ENCODE peak calls at places on chromosomes 5 and 9, in eight cellular contexts. W is DND-41, T is dorsolateral prefrontal cortex, J is lower lobe of right lung, R is left ventricle myocardium inferior, N is adrenal gland, H is IMR-90, A is body of pancreas. G is an unnamed sample.

GRCh38 chr9:112569186-112569585 is 82.6 kb downstream of the KIAA1958 start:
- DNase-seq in T (no peak), J (no peak), A (no peak), R (no peak), W (no peak), N (no peak), H (peak; percentile 86), G (no peak)

GRCh38 chr9:73371801-73372200 is 220.1 kb downstream of the ANXA1 start:
- DNase-seq in H (no peak), R (no peak), N (no peak), W (no peak), T (no peak), A (no peak), J (no peak), G (no peak)

GRCh38 chr9:72952914-72953313 is at the start of gene ALDH1A1:
- DNase-seq in W (no peak), R (no peak), H (no peak), A (peak; percentile 69), N (peak; percentile 19), T (no peak), J (no peak), G (peak; percentile 39)

GRCh38 chr5:59592101-59592500 is 301.4 kb downstream of the PDE4D start:
- DNase-seq in W (no peak), A (no peak), H (peak; percentile 25), J (no peak), N (no peak), T (no peak), R (no peak), G (peak; percentile 41)

GRCh38 chr5:122413722-122414121 is 101.7 kb downstream of the SNCAIP start:
- DNase-seq in A (no peak), W (no peak), T (no peak), J (no peak), H (no peak), N (no peak), R (no peak), G (no peak)

GRCh38 chr5:159737263-159737662 is 179.0 kb upstream of the ADRA1B start:
- DNase-seq in N (no peak), W (no peak), J (no peak), A (no peak), T (no peak), H (no peak), R (no peak), G (no peak)

GRCh38 chr9:87792831-87793288 is 66.9 kb downstream of the CTSL start:
- DNase-seq in N (peak; percentile 59), J (peak; percentile 83), H (peak; percentile 43), R (peak; percentile 62), W (no peak), T (no peak), A (peak; percentile 20), G (peak; percentile 92)

GRCh38 chr5:81901539-81901938 is 70.3 kb upstream of the ATG10 start:
- DNase-seq in A (no peak), N (no peak), R (no peak), T (no peak), W (no peak), J (no peak), H (no peak), G (no peak)

GRCh38 chr9:37241340-37241739 is 121.0 kb downstream of the ZCCHC7 start:
- DNase-seq in A (no peak), H (no peak), W (no peak), T (no peak), N (no peak), R (no peak), J (no peak), G (no peak)

GRCh38 chr5:52481851-52482250 is 305.9 kb upstream of the ITGA1 start:
- DNase-seq in A (no peak), W (no peak), J (no peak), N (no peak), R (no peak), H (no peak), T (no peak), G (no peak)

GRCh38 chr5:53249529-53249928 is 140.0 kb upstream of the MOCS2 start:
- DNase-seq in N (peak; percentile 40), W (no peak), R (no peak), H (peak; percentile 98), A (no peak), J (no peak), T (no peak), G (no peak)

GRCh38 chr5:164202338-164202737 is 696.9 kb downstream of the MAT2B start:
- DNase-seq in T (no peak), J (no peak), W (no peak), H (peak; percentile 64), A (no peak), N (no peak), R (no peak), G (no peak)

GRCh38 chr5:81971086-81971693 is 633 bp upstream of the ATG10 start:
- DNase-seq in A (no peak), N (peak; percentile 16), T (peak; percentile 13), H (peak; percentile 21), W (peak; percentile 31), R (no peak), J (no peak), G (peak; percentile 14)

GRCh38 chr5:133219296-133219695 is 167.5 kb downstream of the HSPA4 start:
- DNase-seq in A (no peak), W (no peak), N (no peak), T (no peak), H (no peak), R (no peak), J (no peak), G (no peak)

GRCh38 chr5:150945501-150945900 is 40.7 kb upstream of the ZNF300 start:
- DNase-seq in R (no peak), J (no peak), T (no peak), W (no peak), N (no peak), A (no peak), H (peak; percentile 5), G (no peak)

GRCh38 chr9:14095272-14095671 is 218.7 kb downstream of the NFIB start:
- DNase-seq in R (no peak), J (no peak), W (no peak), A (no peak), T (no peak), N (no peak), H (no peak), G (no peak)

GRCh38 chr5:160342413-160342941 is 27.9 kb downstream of the C1QTNF2 start:
- DNase-seq in R (no peak), H (peak; percentile 61), J (no peak), T (peak; percentile 60), W (no peak), N (peak; percentile 90), A (no peak), G (no peak)

GRCh38 chr9:75200892-75201470 is 112.7 kb downstream of the OSTF1 start:
- DNase-seq in R (no peak), A (no peak), N (no peak), H (peak; percentile 49), J (no peak), W (no peak), T (no peak), G (peak; percentile 58)

GRCh38 chr9:32351845-32352244 is 32.6 kb upstream of the ACO1 start:
- DNase-seq in A (no peak), J (no peak), R (no peak), H (peak; percentile 2), W (peak; percentile 18), N (no peak), T (no peak), G (peak; percentile 24)

GRCh38 chr5:172107606-172108005 is 80.4 kb downstream of the STK10 start:
- DNase-seq in R (no peak), A (no peak), W (no peak), T (no peak), H (peak; percentile 84), J (peak; percentile 28), N (peak; percentile 58), G (no peak)
- H3K4me3 ChIP-seq in R (peak overlapping the region; percentile 31), A (no peak overlapping the region), W (no peak overlapping the region), T (no peak overlapping the region), H (no peak overlapping the region), J (no peak overlapping the region), N (peak overlapping the region; percentile 44), G (no peak overlapping the region)

DNA sequence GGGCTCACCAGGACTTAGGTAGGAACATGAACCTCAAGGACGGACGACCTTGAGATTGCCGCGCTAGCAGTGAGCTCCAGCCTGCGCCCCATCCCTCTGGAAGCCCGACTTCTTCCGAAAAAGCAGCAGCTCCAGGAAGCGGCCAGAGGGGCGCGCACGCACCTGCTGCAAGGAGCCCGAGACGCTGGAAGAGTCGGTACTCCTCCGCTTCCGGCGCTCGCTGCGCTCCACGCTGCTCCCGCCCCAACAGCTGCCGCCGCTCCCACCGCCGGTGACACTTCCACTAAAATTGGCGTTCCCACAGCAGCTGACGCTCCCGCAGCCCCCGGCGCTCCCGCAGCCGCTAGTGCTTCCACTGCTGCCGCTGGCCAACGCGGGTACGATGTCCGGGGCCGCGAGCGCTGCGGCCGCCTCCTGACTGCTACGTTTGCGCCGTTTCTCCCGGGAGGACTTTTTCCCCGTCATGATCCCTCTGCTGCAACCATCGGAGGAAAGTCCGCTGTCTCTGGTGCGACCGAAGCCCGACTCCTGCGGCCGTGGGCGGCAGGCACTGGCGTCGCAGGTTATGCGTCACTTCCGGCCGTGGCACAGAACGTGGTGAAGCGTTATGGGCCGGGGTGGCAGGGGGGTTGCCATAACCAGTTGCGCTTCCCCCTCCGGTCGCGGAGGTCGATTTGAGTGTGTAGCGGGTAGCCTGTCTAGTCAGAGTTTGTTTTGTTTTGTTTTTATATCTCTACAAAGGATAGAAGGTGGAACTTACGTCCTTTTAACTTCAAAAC is at the start of gene CAAP1:
- DNase-seq in H (peak; percentile 92), T (peak; percentile 91), J (peak; percentile 98), N (peak; percentile 96), A (peak; percentile 94), W (peak; percentile 91), R (peak; percentile 95), G (peak; percentile 96)
- TF ChIP-seq CTCF in H (peak; percentile 49), T (peak; percentile 13), J (peak; percentile 35), N (peak; percentile 43), A (peak; percentile 43), W (peak; percentile 60), R (peak; percentile 53), G (peak; percentile 38)

GRCh38 chr5:149487672-149488071 is 63.6 kb downstream of the CSNK1A1 start:
- DNase-seq in A (no peak), J (no peak), R (no peak), W (no peak), H (no peak), T (no peak), N (peak; percentile 11), G (no peak)

GRCh38 chr5:149488645-149489306 is 62.5 kb downstream of the CSNK1A1 start:
- DNase-seq in A (no peak), T (no peak), R (no peak), H (no peak), N (peak; percentile 19), J (peak; percentile 65), W (no peak), G (no peak)

GRCh38 chr5:149489605-149490037 is 61.6 kb downstream of the CSNK1A1 start:
- DNase-seq in T (no peak), R (peak; percentile 58), J (no peak), A (no peak), H (peak; percentile 43), N (peak; percentile 44), W (no peak), G (no peak)

GRCh38 chr5:149486726-149487635 is 64.3 kb downstream of the CSNK1A1 start:
- DNase-seq in W (no peak), N (peak; percentile 15), R (no peak), T (no peak), J (no peak), H (peak; percentile 70), A (no peak), G (no peak)

GRCh38 chr5:149485655-149486615 is 65.3 kb downstream of the CSNK1A1 start:
- DNase-seq in N (peak; percentile 88), J (peak; percentile 58), A (peak; percentile 89), R (peak; percentile 73), H (peak; percentile 100), W (no peak), T (peak; percentile 36), G (peak; percentile 54)
- H3K27ac ChIP-seq in N (peak overlapping the region; percentile 53), J (peak overlapping the region; percentile 85), A (peak overlapping the region; percentile 80), R (peak overlapping the region; percentile 94), H (peak overlapping the region; percentile 84), W (no peak overlapping the region), T (no peak overlapping the region), G (peak overlapping the region; percentile 47)

GRCh38 chr5:115599924-115600323 is 2.4 kb downstream of the TICAM2 start:
- DNase-seq in A (no peak), J (no peak), W (no peak), T (no peak), R (no peak), N (no peak), H (no peak), G (no peak)
- H3K4me3 ChIP-seq in A (no peak overlapping the region), J (no peak overlapping the region), W (no peak overlapping the region), T (no peak overlapping the region), R (peak overlapping the region; percentile 87), N (no peak overlapping the region), H (no peak overlapping the region), G (no peak overlapping the region)